ENCODE peak calls at places on chromosome 14, in nine cellular contexts. One of them, this sample, is unnamed.

GRCh38 chr14:81509838-81510452 is 23.7 kb downstream of the SEL1L start:
- DNase-seq in Peyer's patch: no peak
- DNase-seq in SK-N-SH: no peak
- DNase-seq in transverse colon: no peak
- DNase-seq in stomach: no peak
- DNase-seq in cardiac muscle cell: no peak
- DNase-seq in tibial artery: no peak
- DNase-seq in sigmoid colon: no peak
- DNase-seq in lung: no peak
- DNase-seq in this sample: no peak

GRCh38 chr14:102590667-102591099 is 1.8 kb upstream of the RCOR1 start:
- DNase-seq in Peyer's patch: no peak
- DNase-seq in SK-N-SH: peak; percentile 53
- DNase-seq in transverse colon: peak; percentile 26
- DNase-seq in stomach: peak; percentile 45
- DNase-seq in cardiac muscle cell: peak; percentile 67
- DNase-seq in tibial artery: peak; percentile 70
- DNase-seq in sigmoid colon: no peak
- DNase-seq in lung: peak; percentile 30
- DNase-seq in this sample: no peak

GRCh38 chr14:54803926-54804719 is 98.5 kb downstream of the GCH1 start:
- DNase-seq in Peyer's patch: no peak
- DNase-seq in SK-N-SH: no peak
- DNase-seq in transverse colon: no peak
- DNase-seq in stomach: no peak
- DNase-seq in cardiac muscle cell: no peak
- DNase-seq in tibial artery: no peak
- DNase-seq in sigmoid colon: no peak
- DNase-seq in lung: no peak
- DNase-seq in this sample: no peak

GRCh38 chr14:52797653-52798052 is 6.2 kb upstream of the GNPNAT1 start:
- DNase-seq in Peyer's patch: no peak
- DNase-seq in SK-N-SH: no peak
- DNase-seq in transverse colon: no peak
- DNase-seq in stomach: no peak
- DNase-seq in cardiac muscle cell: no peak
- DNase-seq in tibial artery: no peak
- DNase-seq in sigmoid colon: no peak
- DNase-seq in lung: no peak
- DNase-seq in this sample: no peak

GRCh38 chr14:74620497-74620921 is 8.5 kb upstream of the LTBP2 start:
- DNase-seq in Peyer's patch: no peak
- DNase-seq in SK-N-SH: no peak
- DNase-seq in transverse colon: no peak
- DNase-seq in stomach: no peak
- DNase-seq in cardiac muscle cell: peak; percentile 79
- DNase-seq in tibial artery: no peak
- DNase-seq in sigmoid colon: no peak
- DNase-seq in lung: no peak
- DNase-seq in this sample: no peak

GRCh38 chr14:99630202-99630601 is 14.7 kb upstream of the HHIPL1 start:
- DNase-seq in Peyer's patch: no peak
- DNase-seq in SK-N-SH: no peak
- DNase-seq in transverse colon: no peak
- DNase-seq in stomach: no peak
- DNase-seq in cardiac muscle cell: no peak
- DNase-seq in tibial artery: no peak
- DNase-seq in sigmoid colon: no peak
- DNase-seq in lung: no peak
- DNase-seq in this sample: no peak

GRCh38 chr14:81991998-81992397 is 458.3 kb upstream of the SEL1L start:
- DNase-seq in Peyer's patch: no peak
- DNase-seq in SK-N-SH: no peak
- DNase-seq in transverse colon: no peak
- DNase-seq in stomach: no peak
- DNase-seq in cardiac muscle cell: no peak
- DNase-seq in tibial artery: no peak
- DNase-seq in sigmoid colon: no peak
- DNase-seq in lung: no peak
- DNase-seq in this sample: no peak

GRCh38 chr14:104681689-104682074 is 7.7 kb upstream of the INF2 start:
- DNase-seq in Peyer's patch: peak; percentile 30
- DNase-seq in SK-N-SH: peak; percentile 85
- DNase-seq in transverse colon: peak; percentile 92
- DNase-seq in stomach: peak; percentile 92
- DNase-seq in cardiac muscle cell: peak; percentile 93
- DNase-seq in tibial artery: peak; percentile 96
- DNase-seq in sigmoid colon: peak; percentile 96
- DNase-seq in lung: peak; percentile 84
- DNase-seq in this sample: peak; percentile 92

GRCh38 chr14:70871863-70872677 is 35.2 kb upstream of the PCNX1 start:
- DNase-seq in Peyer's patch: no peak
- DNase-seq in SK-N-SH: no peak
- DNase-seq in transverse colon: no peak
- DNase-seq in stomach: no peak
- DNase-seq in cardiac muscle cell: no peak
- DNase-seq in tibial artery: no peak
- DNase-seq in sigmoid colon: no peak
- DNase-seq in lung: no peak
- DNase-seq in this sample: no peak

GRCh38 chr14:90060312-90060964 is 1.4 kb upstream of the KCNK13 start:
- DNase-seq in Peyer's patch: no peak
- DNase-seq in SK-N-SH: peak; percentile 92
- DNase-seq in transverse colon: peak; percentile 32
- DNase-seq in stomach: peak; percentile 42
- DNase-seq in cardiac muscle cell: peak; percentile 58
- DNase-seq in tibial artery: no peak
- DNase-seq in sigmoid colon: no peak
- DNase-seq in lung: no peak
- DNase-seq in this sample: peak; percentile 42

GRCh38 chr14:96053236-96053599 is 14.1 kb downstream of the C14orf132 start:
- DNase-seq in Peyer's patch: no peak
- DNase-seq in SK-N-SH: no peak
- DNase-seq in transverse colon: no peak
- DNase-seq in stomach: no peak
- DNase-seq in cardiac muscle cell: no peak
- DNase-seq in tibial artery: no peak
- DNase-seq in sigmoid colon: no peak
- DNase-seq in lung: no peak
- DNase-seq in this sample: no peak

GRCh38 chr14:22200977-22201605 is 387.9 kb downstream of the DAD1 start:
- DNase-seq in Peyer's patch: no peak
- DNase-seq in SK-N-SH: no peak
- DNase-seq in transverse colon: no peak
- DNase-seq in stomach: no peak
- DNase-seq in cardiac muscle cell: peak; percentile 56
- DNase-seq in tibial artery: no peak
- DNase-seq in sigmoid colon: no peak
- DNase-seq in lung: no peak
- DNase-seq in this sample: no peak

GRCh38 chr14:20412422-20412821 is 879 bp downstream of the TEP1 start:
- DNase-seq in Peyer's patch: no peak
- DNase-seq in SK-N-SH: no peak
- DNase-seq in transverse colon: no peak
- DNase-seq in stomach: no peak
- DNase-seq in cardiac muscle cell: peak; percentile 16
- DNase-seq in tibial artery: no peak
- DNase-seq in sigmoid colon: no peak
- DNase-seq in lung: no peak
- DNase-seq in this sample: no peak

GRCh38 chr14:44374906-44375305 is 132.2 kb downstream of the FSCB start:
- DNase-seq in Peyer's patch: no peak
- DNase-seq in SK-N-SH: no peak
- DNase-seq in transverse colon: no peak
- DNase-seq in stomach: no peak
- DNase-seq in cardiac muscle cell: no peak
- DNase-seq in tibial artery: no peak
- DNase-seq in sigmoid colon: no peak
- DNase-seq in lung: no peak
- DNase-seq in this sample: no peak

GRCh38 chr14:73491256-73491976 is 683 bp downstream of the RIOX1 start:
- DNase-seq in Peyer's patch: peak; percentile 57
- DNase-seq in SK-N-SH: peak; percentile 85
- DNase-seq in transverse colon: peak; percentile 79
- DNase-seq in stomach: peak; percentile 71
- DNase-seq in cardiac muscle cell: peak; percentile 72
- DNase-seq in tibial artery: peak; percentile 79
- DNase-seq in sigmoid colon: peak; percentile 83
- DNase-seq in lung: peak; percentile 66
- DNase-seq in this sample: peak; percentile 55

GRCh38 chr14:75242546-75243273 is 35.9 kb upstream of the FOS start:
- DNase-seq in Peyer's patch: no peak
- DNase-seq in SK-N-SH: no peak
- DNase-seq in transverse colon: peak; percentile 48
- DNase-seq in stomach: no peak
- DNase-seq in cardiac muscle cell: peak; percentile 93
- DNase-seq in tibial artery: no peak
- DNase-seq in sigmoid colon: no peak
- DNase-seq in lung: no peak
- DNase-seq in this sample: peak; percentile 28

GRCh38 chr14:59819446-59820088 is 51.0 kb downstream of the RTN1 start:
- DNase-seq in Peyer's patch: no peak
- DNase-seq in SK-N-SH: no peak
- DNase-seq in transverse colon: no peak
- DNase-seq in stomach: no peak
- DNase-seq in cardiac muscle cell: no peak
- DNase-seq in tibial artery: no peak
- DNase-seq in sigmoid colon: no peak
- DNase-seq in lung: no peak
- DNase-seq in this sample: no peak

GRCh38 chr14:89650077-89650978 is 233.3 kb upstream of the FOXN3 start:
- DNase-seq in Peyer's patch: no peak
- DNase-seq in SK-N-SH: no peak
- DNase-seq in transverse colon: no peak
- DNase-seq in stomach: no peak
- DNase-seq in cardiac muscle cell: no peak
- DNase-seq in tibial artery: no peak
- DNase-seq in sigmoid colon: no peak
- DNase-seq in lung: no peak
- DNase-seq in this sample: no peak

GRCh38 chr14:47155395-47155794 is 503.8 kb upstream of the RPL10L start:
- DNase-seq in Peyer's patch: no peak
- DNase-seq in SK-N-SH: no peak
- DNase-seq in transverse colon: no peak
- DNase-seq in stomach: no peak
- DNase-seq in cardiac muscle cell: no peak
- DNase-seq in tibial artery: no peak
- DNase-seq in sigmoid colon: no peak
- DNase-seq in lung: no peak
- DNase-seq in this sample: no peak

GRCh38 chr14:59022144-59022543 is 166.3 kb upstream of the DAAM1 start:
- DNase-seq in Peyer's patch: no peak
- DNase-seq in SK-N-SH: no peak
- DNase-seq in transverse colon: no peak
- DNase-seq in stomach: no peak
- DNase-seq in cardiac muscle cell: no peak
- DNase-seq in tibial artery: no peak
- DNase-seq in sigmoid colon: no peak
- DNase-seq in lung: no peak
- DNase-seq in this sample: no peak

GRCh38 chr14:103668117-103668516 is 39.1 kb downstream of the KLC1 start:
- DNase-seq in Peyer's patch: no peak
- DNase-seq in SK-N-SH: no peak
- DNase-seq in transverse colon: no peak
- DNase-seq in stomach: no peak
- DNase-seq in cardiac muscle cell: no peak
- DNase-seq in tibial artery: no peak
- DNase-seq in sigmoid colon: no peak
- DNase-seq in lung: no peak
- DNase-seq in this sample: no peak
- H3K27ac ChIP-seq in Peyer's patch: no peak overlapping the region
- H3K27ac ChIP-seq in SK-N-SH: no peak overlapping the region
- H3K27ac ChIP-seq in transverse colon: no peak overlapping the region
- H3K27ac ChIP-seq in stomach: no peak overlapping the region
- H3K27ac ChIP-seq in cardiac muscle cell: no peak overlapping the region
- H3K27ac ChIP-seq in tibial artery: no peak overlapping the region
- H3K27ac ChIP-seq in sigmoid colon: no peak overlapping the region
- H3K27ac ChIP-seq in lung: no peak overlapping the region
- H3K27ac ChIP-seq in this sample: no peak overlapping the region

GRCh38 chr14:76773956-76774355 is 12.7 kb downstream of the VASH1 start:
- DNase-seq in Peyer's patch: peak; percentile 6
- DNase-seq in SK-N-SH: no peak
- DNase-seq in transverse colon: no peak
- DNase-seq in stomach: no peak
- DNase-seq in cardiac muscle cell: no peak
- DNase-seq in tibial artery: peak; percentile 67
- DNase-seq in sigmoid colon: peak; percentile 60
- DNase-seq in lung: peak; percentile 27
- DNase-seq in this sample: no peak
- H3K27ac ChIP-seq in Peyer's patch: no peak overlapping the region
- H3K27ac ChIP-seq in SK-N-SH: peak overlapping the region; percentile 64
- H3K27ac ChIP-seq in transverse colon: peak overlapping the region; percentile 71
- H3K27ac ChIP-seq in stomach: peak overlapping the region; percentile 79
- H3K27ac ChIP-seq in cardiac muscle cell: peak overlapping the region; percentile 91
- H3K27ac ChIP-seq in tibial artery: peak overlapping the region; percentile 97
- H3K27ac ChIP-seq in sigmoid colon: peak overlapping the region; percentile 48
- H3K27ac ChIP-seq in lung: no peak overlapping the region
- H3K27ac ChIP-seq in this sample: peak overlapping the region; percentile 81

GRCh38 chr14:68450391-68451120 is 342.3 kb downstream of the ZFP36L1 start:
- DNase-seq in Peyer's patch: no peak
- DNase-seq in SK-N-SH: no peak
- DNase-seq in transverse colon: no peak
- DNase-seq in stomach: no peak
- DNase-seq in cardiac muscle cell: no peak
- DNase-seq in tibial artery: no peak
- DNase-seq in sigmoid colon: no peak
- DNase-seq in lung: no peak
- DNase-seq in this sample: no peak
- H3K27ac ChIP-seq in Peyer's patch: peak overlapping the region; percentile 21
- H3K27ac ChIP-seq in SK-N-SH: no peak overlapping the region
- H3K27ac ChIP-seq in transverse colon: peak overlapping the region; percentile 58
- H3K27ac ChIP-seq in stomach: peak overlapping the region; percentile 63
- H3K27ac ChIP-seq in cardiac muscle cell: no peak overlapping the region
- H3K27ac ChIP-seq in tibial artery: peak overlapping the region; percentile 46
- H3K27ac ChIP-seq in sigmoid colon: peak overlapping the region; percentile 74
- H3K27ac ChIP-seq in lung: no peak overlapping the region
- H3K27ac ChIP-seq in this sample: peak overlapping the region; percentile 66

DNA sequence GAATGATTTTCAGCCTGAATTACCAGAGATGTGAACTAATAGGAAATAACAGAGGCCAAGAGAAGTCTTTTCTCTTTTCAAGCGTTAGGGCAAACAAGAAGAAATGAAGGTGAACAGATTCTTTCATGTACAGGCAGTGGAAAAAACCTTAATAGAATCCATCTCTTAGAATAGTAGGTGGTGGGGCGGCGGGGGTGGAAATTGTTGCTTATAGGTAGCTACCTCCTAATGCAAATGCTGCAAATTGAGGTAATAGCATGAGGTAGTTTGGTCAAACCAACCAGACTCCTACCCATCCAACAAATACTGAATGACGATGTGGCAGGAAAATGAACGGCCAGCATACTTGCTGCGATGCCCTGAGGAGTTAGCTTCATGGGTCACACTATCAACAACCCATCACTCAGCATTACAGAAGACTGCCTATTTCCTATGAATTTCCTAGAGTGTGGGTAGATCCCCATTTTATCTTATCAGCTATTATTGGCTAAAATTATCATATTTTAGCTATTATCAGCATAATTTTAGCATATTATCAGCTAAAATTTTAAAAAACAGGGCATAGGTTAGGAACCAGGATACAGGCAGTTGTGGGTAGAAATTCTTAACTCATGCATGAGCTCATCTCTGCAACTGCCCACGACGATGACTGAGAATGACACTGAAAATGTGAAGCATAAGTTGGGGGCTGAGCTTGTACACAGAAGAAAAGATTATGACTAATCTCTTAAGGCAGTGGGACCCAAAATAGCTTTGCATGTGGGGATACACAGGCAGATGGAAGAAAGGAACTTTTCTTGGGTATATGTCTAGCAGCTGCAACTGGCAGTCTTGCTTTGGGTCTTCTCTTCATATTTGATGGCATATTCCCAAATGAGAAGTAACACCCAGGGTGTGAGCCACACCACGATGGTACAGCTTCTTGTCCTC is 68.7 kb downstream of the NIN start:
- DNase-seq in Peyer's patch: no peak
- DNase-seq in SK-N-SH: no peak
- DNase-seq in transverse colon: no peak
- DNase-seq in stomach: no peak
- DNase-seq in cardiac muscle cell: peak; percentile 18
- DNase-seq in tibial artery: no peak
- DNase-seq in sigmoid colon: no peak
- DNase-seq in lung: no peak
- DNase-seq in this sample: no peak
- H3K27ac ChIP-seq in Peyer's patch: no peak overlapping the region
- H3K27ac ChIP-seq in SK-N-SH: peak overlapping the region; percentile 58
- H3K27ac ChIP-seq in transverse colon: no peak overlapping the region
- H3K27ac ChIP-seq in stomach: no peak overlapping the region
- H3K27ac ChIP-seq in cardiac muscle cell: no peak overlapping the region
- H3K27ac ChIP-seq in tibial artery: peak overlapping the region; percentile 54
- H3K27ac ChIP-seq in sigmoid colon: no peak overlapping the region
- H3K27ac ChIP-seq in lung: peak overlapping the region; percentile 27
- H3K27ac ChIP-seq in this sample: no peak overlapping the region